ENCODE peak calls at places on chromosome 22, in five cellular contexts. H is GM04504; U is activated T-helper 9 cell treated with anti-CD3 and anti-CD28 coated beads, Interleukin-2, amount 50 U/mL, for 16 hours; A is PC-9; R is cardiac fibroblast. K is an unnamed sample.

GRCh38 chr22:39574779-39575551 is 4.4 kb downstream of the CACNA1I start:
- DNase-seq in H (peak; percentile 53), U (no peak), A (peak; percentile 69), R (peak; percentile 88), K (peak; percentile 90)

GRCh38 chr22:31926969-31927368 is 17.4 kb upstream of the YWHAH start:
- DNase-seq in H (no peak), U (no peak), A (no peak), R (no peak), K (peak; percentile 27)

GRCh38 chr22:32650553-32651345 is 150.8 kb upstream of the TIMP3 start:
- DNase-seq in H (peak; percentile 35), U (no peak), A (no peak), R (no peak), K (no peak)

GRCh38 chr22:27331526-27332281 is 469.9 kb downstream of the MN1 start:
- DNase-seq in H (no peak), U (no peak), A (peak; percentile 17), R (peak; percentile 58), K (peak; percentile 54)

GRCh38 chr22:30304495-30305244 is 15.4 kb upstream of the CASTOR1 start:
- DNase-seq in H (no peak), U (no peak), A (peak; percentile 62), R (no peak), K (no peak)

GRCh38 chr22:24521791-24522245 is 26.7 kb downstream of the UPB1 start:
- DNase-seq in H (no peak), U (no peak), A (peak; percentile 58), R (peak; percentile 77), K (peak; percentile 51)

GRCh38 chr22:23196165-23196564 is 15.9 kb downstream of the BCR start:
- DNase-seq in H (no peak), U (no peak), A (no peak), R (no peak), K (no peak)

GRCh38 chr22:35458547-35459422 is 58.8 kb downstream of the MCM5 start:
- DNase-seq in H (no peak), U (no peak), A (no peak), R (no peak), K (no peak)

GRCh38 chr22:45072322-45072903 is 62.6 kb upstream of the PHF21B start:
- DNase-seq in H (peak; percentile 41), U (no peak), A (peak; percentile 79), R (peak; percentile 72), K (peak; percentile 36)

GRCh38 chr22:44782286-44782830 is 30.0 kb downstream of the ARHGAP8 start:
- DNase-seq in H (no peak), U (no peak), A (no peak), R (no peak), K (no peak)

GRCh38 chr22:36194971-36195370 is 6.6 kb downstream of the APOL4 start:
- DNase-seq in H (no peak), U (peak; percentile 3), A (peak; percentile 47), R (peak; percentile 85), K (peak; percentile 61)

GRCh38 chr22:45880091-45880651 is 96.8 kb downstream of the WNT7B start:
- DNase-seq in H (no peak), U (no peak), A (no peak), R (no peak), K (no peak)

GRCh38 chr22:46171940-46172339 is 21.6 kb downstream of the PPARA start:
- DNase-seq in H (peak; percentile 82), U (no peak), A (peak; percentile 71), R (peak; percentile 80), K (peak; percentile 31)

GRCh38 chr22:36104435-36104834 is 56.1 kb downstream of the APOL3 start:
- DNase-seq in H (no peak), U (no peak), A (no peak), R (no peak), K (no peak)

GRCh38 chr22:49749227-49749626 is 78.4 kb downstream of the BRD1 start:
- DNase-seq in H (no peak), U (no peak), A (no peak), R (no peak), K (no peak)

GRCh38 chr22:42877597-42878340 is 20.7 kb upstream of the ARFGAP3 start:
- DNase-seq in H (no peak), U (no peak), A (no peak), R (no peak), K (no peak)

GRCh38 chr22:46025973-46026906 is 49.3 kb upstream of the WNT7B start:
- DNase-seq in H (no peak), U (no peak), A (no peak), R (no peak), K (no peak)

GRCh38 chr22:47165338-47165931 is 403.0 kb downstream of the TBC1D22A start:
- DNase-seq in H (no peak), U (no peak), A (no peak), R (no peak), K (no peak)

GRCh38 chr22:49663823-49664222 is 163.8 kb downstream of the BRD1 start:
- DNase-seq in H (no peak), U (no peak), A (no peak), R (no peak), K (no peak)

GRCh38 chr22:44297662-44298061 is 15.1 kb downstream of the SHISAL1 start:
- DNase-seq in H (no peak), U (no peak), A (no peak), R (no peak), K (no peak)

GRCh38 chr22:48103126-48103875 is 1340.9 kb downstream of the TBC1D22A start:
- DNase-seq in H (no peak), U (no peak), A (no peak), R (no peak), K (no peak)

GRCh38 chr22:42754658-42755057 is 34.0 kb upstream of the A4GALT start:
- DNase-seq in H (peak; percentile 48), U (no peak), A (peak; percentile 52), R (peak; percentile 71), K (no peak)

GRCh38 chr22:40875111-40875510 is 13.2 kb upstream of the DNAJB7 start:
- DNase-seq in H (no peak), U (no peak), A (no peak), R (no peak), K (no peak)